ENCODE peak calls at places on chromosomes 4 and X, in seven cellular contexts. One of them, this sample, is unnamed.

GRCh38 chr4:15805583-15806517 is 27.7 kb downstream of the CD38 start:
- DNase-seq in CD8-positive, alpha-beta T cell: peak; percentile 9
- DNase-seq in astrocyte: peak; percentile 38
- DNase-seq in thoracic aorta: no peak
- DNase-seq in tibial artery: no peak
- DNase-seq in psoas muscle: no peak
- DNase-seq in sigmoid colon: no peak
- DNase-seq in this sample: peak; percentile 84

GRCh38 chrX:85808217-85808616 is 239.1 kb downstream of the CHM start:
- DNase-seq in astrocyte: no peak
- DNase-seq in sigmoid colon: no peak
- DNase-seq in tibial artery: no peak
- DNase-seq in thoracic aorta: no peak
- DNase-seq in psoas muscle: no peak
- DNase-seq in CD8-positive, alpha-beta T cell: no peak
- DNase-seq in this sample: no peak

GRCh38 chr4:1409806-1410425 is 3.7 kb upstream of the NKX1-1 start:
- DNase-seq in psoas muscle: no peak
- DNase-seq in thoracic aorta: no peak
- DNase-seq in CD8-positive, alpha-beta T cell: no peak
- DNase-seq in tibial artery: peak; percentile 54
- DNase-seq in sigmoid colon: peak; percentile 41
- DNase-seq in astrocyte: no peak
- DNase-seq in this sample: no peak

GRCh38 chr4:74418063-74418670 is 26.8 kb upstream of the AREG start:
- DNase-seq in sigmoid colon: no peak
- DNase-seq in CD8-positive, alpha-beta T cell: no peak
- DNase-seq in astrocyte: peak; percentile 79
- DNase-seq in psoas muscle: no peak
- DNase-seq in thoracic aorta: no peak
- DNase-seq in tibial artery: no peak
- DNase-seq in this sample: no peak

GRCh38 chr4:4765811-4766210 is 93.7 kb upstream of the MSX1 start:
- DNase-seq in thoracic aorta: no peak
- DNase-seq in CD8-positive, alpha-beta T cell: no peak
- DNase-seq in sigmoid colon: no peak
- DNase-seq in psoas muscle: no peak
- DNase-seq in tibial artery: no peak
- DNase-seq in astrocyte: no peak
- DNase-seq in this sample: no peak

GRCh38 chr4:81466841-81467671 is 4.7 kb downstream of the RASGEF1B start:
- DNase-seq in tibial artery: no peak
- DNase-seq in CD8-positive, alpha-beta T cell: peak; percentile 56
- DNase-seq in thoracic aorta: no peak
- DNase-seq in sigmoid colon: no peak
- DNase-seq in astrocyte: peak; percentile 26
- DNase-seq in psoas muscle: no peak
- DNase-seq in this sample: peak; percentile 82

GRCh38 chr4:101067383-101067782 is 279.9 kb downstream of the PPP3CA start:
- DNase-seq in sigmoid colon: no peak
- DNase-seq in CD8-positive, alpha-beta T cell: no peak
- DNase-seq in astrocyte: no peak
- DNase-seq in psoas muscle: no peak
- DNase-seq in tibial artery: no peak
- DNase-seq in thoracic aorta: no peak
- DNase-seq in this sample: no peak

GRCh38 chrX:37697169-37697760 is 11.7 kb downstream of the XK start:
- DNase-seq in thoracic aorta: no peak
- DNase-seq in astrocyte: peak; percentile 20
- DNase-seq in psoas muscle: no peak
- DNase-seq in CD8-positive, alpha-beta T cell: no peak
- DNase-seq in sigmoid colon: no peak
- DNase-seq in tibial artery: no peak
- DNase-seq in this sample: no peak

GRCh38 chrX:3244203-3244743 is 102.2 kb downstream of the MXRA5 start:
- DNase-seq in tibial artery: no peak
- DNase-seq in thoracic aorta: no peak
- DNase-seq in sigmoid colon: no peak
- DNase-seq in psoas muscle: no peak
- DNase-seq in astrocyte: peak; percentile 93
- DNase-seq in CD8-positive, alpha-beta T cell: no peak
- DNase-seq in this sample: no peak

GRCh38 chr4:89022426-89023128 is 34.4 kb downstream of the FAM13A start:
- DNase-seq in psoas muscle: no peak
- DNase-seq in thoracic aorta: no peak
- DNase-seq in CD8-positive, alpha-beta T cell: no peak
- DNase-seq in sigmoid colon: no peak
- DNase-seq in tibial artery: no peak
- DNase-seq in astrocyte: peak; percentile 42
- DNase-seq in this sample: no peak

GRCh38 chrX:39008554-39008953 is 207.3 kb downstream of the MID1IP1 start:
- DNase-seq in psoas muscle: no peak
- DNase-seq in thoracic aorta: no peak
- DNase-seq in tibial artery: no peak
- DNase-seq in astrocyte: no peak
- DNase-seq in CD8-positive, alpha-beta T cell: no peak
- DNase-seq in sigmoid colon: no peak
- DNase-seq in this sample: no peak

GRCh38 chr4:8641256-8641655 is 48.7 kb downstream of the CPZ start:
- DNase-seq in sigmoid colon: peak; percentile 44
- DNase-seq in tibial artery: peak; percentile 45
- DNase-seq in thoracic aorta: no peak
- DNase-seq in astrocyte: no peak
- DNase-seq in CD8-positive, alpha-beta T cell: no peak
- DNase-seq in psoas muscle: no peak
- DNase-seq in this sample: no peak

DNA sequence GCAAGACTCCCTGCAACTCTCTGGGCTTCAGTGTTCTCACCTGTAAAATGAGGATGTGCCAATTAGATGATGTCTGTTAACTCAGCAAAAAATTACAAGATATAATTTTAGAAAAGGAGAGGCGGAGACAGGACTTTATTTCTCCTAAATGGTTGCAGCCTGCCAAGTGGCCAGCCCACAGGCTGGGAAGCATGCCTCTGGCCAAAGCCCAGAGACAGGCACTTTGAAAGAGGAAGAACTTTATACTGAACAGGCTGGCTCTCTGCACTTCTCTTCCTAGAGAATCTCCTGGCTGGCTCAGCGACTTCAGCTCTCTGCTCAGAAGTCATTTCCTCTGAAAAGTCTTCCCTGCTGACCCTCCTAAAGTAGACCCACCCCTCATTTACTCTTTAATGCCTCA is 3.7 kb downstream of the PRDM5 start:
- DNase-seq in CD8-positive, alpha-beta T cell: no peak
- DNase-seq in tibial artery: no peak
- DNase-seq in psoas muscle: peak; percentile 17
- DNase-seq in astrocyte: peak; percentile 27
- DNase-seq in thoracic aorta: no peak
- DNase-seq in sigmoid colon: peak; percentile 68
- DNase-seq in this sample: no peak
- H3K4me3 ChIP-seq in CD8-positive, alpha-beta T cell: no peak overlapping the region
- H3K4me3 ChIP-seq in tibial artery: no peak overlapping the region
- H3K4me3 ChIP-seq in psoas muscle: no peak overlapping the region
- H3K4me3 ChIP-seq in astrocyte: no peak overlapping the region
- H3K4me3 ChIP-seq in thoracic aorta: no peak overlapping the region
- H3K4me3 ChIP-seq in sigmoid colon: no peak overlapping the region
- H3K4me3 ChIP-seq in this sample: no peak overlapping the region

GRCh38 chr4:128281354-128281753 is 6.3 kb downstream of the PGRMC2 start:
- DNase-seq in CD8-positive, alpha-beta T cell: no peak
- DNase-seq in astrocyte: no peak
- DNase-seq in psoas muscle: no peak
- DNase-seq in tibial artery: no peak
- DNase-seq in thoracic aorta: no peak
- DNase-seq in sigmoid colon: no peak
- DNase-seq in this sample: no peak
- H3K36me3 ChIP-seq in CD8-positive, alpha-beta T cell: no peaks in the 10 kb centered on the region
- H3K36me3 ChIP-seq in astrocyte: peaks cover 6% of the 10 kb centered on the region
- H3K36me3 ChIP-seq in psoas muscle: no peaks in the 10 kb centered on the region
- H3K36me3 ChIP-seq in tibial artery: no peaks in the 10 kb centered on the region
- H3K36me3 ChIP-seq in thoracic aorta: no peaks in the 10 kb centered on the region
- H3K36me3 ChIP-seq in sigmoid colon: no peaks in the 10 kb centered on the region
- H3K36me3 ChIP-seq in this sample: peaks cover 75% of the 10 kb centered on the region

DNA sequence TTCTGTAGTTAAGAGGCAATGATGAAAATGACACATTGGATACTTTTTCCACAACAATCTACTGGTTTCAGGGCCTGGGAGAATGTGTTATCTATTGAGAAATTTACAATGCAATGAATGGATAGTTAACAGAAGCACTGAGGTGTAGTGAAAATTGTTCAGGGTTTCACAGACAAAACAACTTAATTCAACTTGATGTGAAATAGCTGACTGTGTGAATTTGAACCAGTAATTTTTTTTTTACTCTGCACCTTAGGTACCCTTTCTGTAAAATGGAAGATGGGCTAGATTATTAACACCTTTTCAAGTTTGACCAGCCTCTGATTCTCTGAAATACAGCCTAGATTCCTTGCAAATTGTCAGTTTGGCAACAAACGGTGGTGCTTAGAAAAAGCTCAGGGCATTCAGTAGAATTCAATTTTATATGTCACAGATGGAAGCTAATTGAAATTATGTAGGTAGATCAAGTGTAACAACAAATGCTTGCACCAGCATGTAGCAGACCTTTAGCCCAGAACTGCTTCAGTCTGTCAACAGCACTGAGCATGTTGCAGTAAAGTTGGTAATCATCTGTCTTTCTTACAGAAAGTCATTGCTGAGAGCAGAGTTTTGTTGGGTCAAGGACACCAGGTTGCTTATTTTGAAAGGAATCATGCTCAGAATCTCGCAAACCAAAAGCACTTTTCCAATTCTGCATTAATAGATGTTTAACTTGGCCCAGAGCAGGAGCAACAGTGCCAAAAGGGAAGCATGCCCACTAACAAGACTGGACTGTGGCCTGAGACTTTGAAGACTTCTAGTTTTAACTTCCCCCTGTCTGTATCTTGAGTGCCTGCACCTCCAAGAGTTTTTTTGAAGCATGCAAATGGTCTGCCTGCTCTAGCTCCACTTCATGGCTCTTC is 526.6 kb downstream of the PACRGL start:
- DNase-seq in CD8-positive, alpha-beta T cell: no peak
- DNase-seq in psoas muscle: no peak
- DNase-seq in sigmoid colon: no peak
- DNase-seq in astrocyte: no peak
- DNase-seq in tibial artery: no peak
- DNase-seq in thoracic aorta: no peak
- DNase-seq in this sample: no peak
- H3K4me1 ChIP-seq in CD8-positive, alpha-beta T cell: no peaks in the 10 kb centered on the region
- H3K4me1 ChIP-seq in psoas muscle: no peaks in the 10 kb centered on the region
- H3K4me1 ChIP-seq in sigmoid colon: no peaks in the 10 kb centered on the region
- H3K4me1 ChIP-seq in astrocyte: no peaks in the 10 kb centered on the region
- H3K4me1 ChIP-seq in tibial artery: no peaks in the 10 kb centered on the region
- H3K4me1 ChIP-seq in thoracic aorta: no peaks in the 10 kb centered on the region
- H3K4me1 ChIP-seq in this sample: no peaks in the 10 kb centered on the region

DNA sequence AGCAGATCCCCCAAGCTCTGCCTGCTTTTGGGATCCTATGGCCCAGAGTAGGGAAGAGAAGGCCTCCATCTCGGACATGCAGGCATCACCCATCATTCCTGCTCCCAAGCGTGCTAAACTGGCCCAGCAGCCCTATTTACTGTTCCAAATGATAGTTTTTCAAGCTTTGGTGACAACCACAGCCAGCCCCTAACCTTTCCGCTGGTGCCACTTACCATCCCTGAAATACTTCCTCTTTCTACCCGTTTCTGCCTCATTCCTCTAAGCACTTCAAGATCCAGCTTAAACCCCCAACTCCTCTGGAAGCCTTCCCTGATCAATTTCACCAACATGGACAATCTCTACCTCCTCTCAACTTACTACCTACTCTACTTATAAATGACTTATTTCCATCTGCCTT is 36.2 kb downstream of the LNX1 start:
- DNase-seq in astrocyte: no peak
- DNase-seq in sigmoid colon: no peak
- DNase-seq in CD8-positive, alpha-beta T cell: no peak
- DNase-seq in psoas muscle: no peak
- DNase-seq in thoracic aorta: no peak
- DNase-seq in tibial artery: no peak
- DNase-seq in this sample: no peak
- H3K4me3 ChIP-seq in astrocyte: no peak overlapping the region
- H3K4me3 ChIP-seq in sigmoid colon: no peak overlapping the region
- H3K4me3 ChIP-seq in CD8-positive, alpha-beta T cell: no peak overlapping the region
- H3K4me3 ChIP-seq in psoas muscle: no peak overlapping the region
- H3K4me3 ChIP-seq in thoracic aorta: no peak overlapping the region
- H3K4me3 ChIP-seq in tibial artery: no peak overlapping the region
- H3K4me3 ChIP-seq in this sample: no peak overlapping the region

GRCh38 chr4:39514888-39515401 is 12.3 kb downstream of the UGDH start:
- DNase-seq in astrocyte: no peak
- DNase-seq in psoas muscle: no peak
- DNase-seq in sigmoid colon: no peak
- DNase-seq in thoracic aorta: no peak
- DNase-seq in CD8-positive, alpha-beta T cell: no peak
- DNase-seq in tibial artery: no peak
- DNase-seq in this sample: no peak
- H3K36me3 ChIP-seq in astrocyte: peaks cover 56% of the 10 kb centered on the region
- H3K36me3 ChIP-seq in psoas muscle: peaks cover 68% of the 10 kb centered on the region
- H3K36me3 ChIP-seq in sigmoid colon: peaks cover 2% of the 10 kb centered on the region
- H3K36me3 ChIP-seq in thoracic aorta: peaks cover 41% of the 10 kb centered on the region
- H3K36me3 ChIP-seq in CD8-positive, alpha-beta T cell: no peaks in the 10 kb centered on the region
- H3K36me3 ChIP-seq in tibial artery: peaks cover 22% of the 10 kb centered on the region
- H3K36me3 ChIP-seq in this sample: peaks cover 19% of the 10 kb centered on the region

DNA sequence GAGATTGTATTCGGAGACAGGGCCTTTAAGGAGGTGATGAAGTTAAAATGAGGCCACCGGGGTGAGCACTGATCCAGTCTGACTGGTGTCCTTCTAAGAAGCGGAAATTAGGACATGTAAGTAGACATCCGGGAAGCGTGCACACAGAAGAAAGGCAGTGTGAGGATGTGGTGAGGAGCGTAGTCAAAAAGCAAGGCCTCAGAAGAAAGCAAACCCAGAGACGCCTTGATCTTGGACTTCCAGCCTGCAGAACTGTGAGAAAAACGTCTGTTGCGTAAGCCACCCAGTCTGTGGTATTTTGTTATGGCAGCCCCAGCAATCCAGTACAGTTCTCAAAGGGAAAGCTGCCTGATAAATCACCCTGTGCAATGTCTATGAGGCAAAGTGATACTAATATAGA is 153.5 kb downstream of the KCNIP4 start:
- DNase-seq in sigmoid colon: no peak
- DNase-seq in tibial artery: no peak
- DNase-seq in thoracic aorta: no peak
- DNase-seq in astrocyte: peak; percentile 55
- DNase-seq in CD8-positive, alpha-beta T cell: no peak
- DNase-seq in psoas muscle: no peak
- DNase-seq in this sample: no peak
- H3K4me1 ChIP-seq in sigmoid colon: no peaks in the 10 kb centered on the region
- H3K4me1 ChIP-seq in tibial artery: no peaks in the 10 kb centered on the region
- H3K4me1 ChIP-seq in thoracic aorta: no peaks in the 10 kb centered on the region
- H3K4me1 ChIP-seq in astrocyte: peaks cover 11% of the 10 kb centered on the region
- H3K4me1 ChIP-seq in CD8-positive, alpha-beta T cell: no peaks in the 10 kb centered on the region
- H3K4me1 ChIP-seq in psoas muscle: no peaks in the 10 kb centered on the region
- H3K4me1 ChIP-seq in this sample: no peaks in the 10 kb centered on the region

This sample was measured in Karpas-422.